ENCODE peak calls at places on chromosome 11, in six cellular contexts. One of them, this sample, is unnamed.

GRCh38 chr11:94845622-94846021 is 77.5 kb downstream of the AMOTL1 start:
- DNase-seq in neuronal stem cell: no peak
- DNase-seq in H1: no peak
- DNase-seq in IMR-90: peak; percentile 89
- DNase-seq in mesenchymal stem cell: peak; percentile 40
- DNase-seq in trophoblast cell: no peak
- DNase-seq in this sample: no peak

GRCh38 chr11:83566948-83567347 is 280.8 kb upstream of the CCDC90B start:
- DNase-seq in IMR-90: peak; percentile 83
- DNase-seq in trophoblast cell: no peak
- DNase-seq in mesenchymal stem cell: peak; percentile 86
- DNase-seq in H1: no peak
- DNase-seq in neuronal stem cell: no peak
- DNase-seq in this sample: peak; percentile 69

GRCh38 chr11:11157201-11157600 is 195.8 kb downstream of the CSNK2A3 start:
- DNase-seq in trophoblast cell: peak; percentile 69
- DNase-seq in IMR-90: peak; percentile 8
- DNase-seq in mesenchymal stem cell: peak; percentile 28
- DNase-seq in neuronal stem cell: no peak
- DNase-seq in H1: no peak
- DNase-seq in this sample: peak; percentile 73

GRCh38 chr11:613369-613968 is 2.3 kb downstream of the IRF7 start:
- DNase-seq in mesenchymal stem cell: peak; percentile 50
- DNase-seq in neuronal stem cell: peak; percentile 63
- DNase-seq in IMR-90: no peak
- DNase-seq in H1: peak; percentile 64
- DNase-seq in trophoblast cell: peak; percentile 76
- DNase-seq in this sample: peak; percentile 85

GRCh38 chr11:80031014-80031565 is 590.3 kb upstream of the TENM4 start:
- DNase-seq in trophoblast cell: no peak
- DNase-seq in IMR-90: no peak
- DNase-seq in H1: no peak
- DNase-seq in neuronal stem cell: no peak
- DNase-seq in mesenchymal stem cell: no peak
- DNase-seq in this sample: no peak

GRCh38 chr11:62804310-62805043 is 763 bp downstream of the NXF1 start:
- DNase-seq in mesenchymal stem cell: peak; percentile 75
- DNase-seq in IMR-90: peak; percentile 55
- DNase-seq in trophoblast cell: peak; percentile 60
- DNase-seq in neuronal stem cell: no peak
- DNase-seq in H1: no peak
- DNase-seq in this sample: peak; percentile 41

GRCh38 chr11:22432331-22433065 is 94.3 kb downstream of the SLC17A6 start:
- DNase-seq in trophoblast cell: no peak
- DNase-seq in H1: no peak
- DNase-seq in neuronal stem cell: peak; percentile 32
- DNase-seq in mesenchymal stem cell: no peak
- DNase-seq in IMR-90: peak; percentile 24
- DNase-seq in this sample: peak; percentile 79

GRCh38 chr11:92308366-92308765 is 83.7 kb downstream of the FAT3 start:
- DNase-seq in mesenchymal stem cell: no peak
- DNase-seq in H1: no peak
- DNase-seq in neuronal stem cell: no peak
- DNase-seq in trophoblast cell: no peak
- DNase-seq in IMR-90: no peak
- DNase-seq in this sample: no peak

GRCh38 chr11:47987781-47988180 is 7.4 kb downstream of the PTPRJ start:
- DNase-seq in IMR-90: no peak
- DNase-seq in H1: no peak
- DNase-seq in neuronal stem cell: no peak
- DNase-seq in mesenchymal stem cell: no peak
- DNase-seq in trophoblast cell: no peak
- DNase-seq in this sample: no peak

GRCh38 chr11:43558056-43558455 is 122.5 kb upstream of the HSD17B12 start:
- DNase-seq in trophoblast cell: no peak
- DNase-seq in H1: no peak
- DNase-seq in mesenchymal stem cell: no peak
- DNase-seq in IMR-90: no peak
- DNase-seq in neuronal stem cell: no peak
- DNase-seq in this sample: no peak

GRCh38 chr11:130407978-130408377 is 20.4 kb downstream of the ADAMTS8 start:
- DNase-seq in mesenchymal stem cell: peak; percentile 72
- DNase-seq in IMR-90: peak; percentile 91
- DNase-seq in trophoblast cell: no peak
- DNase-seq in H1: no peak
- DNase-seq in neuronal stem cell: no peak
- DNase-seq in this sample: no peak

GRCh38 chr11:67299471-67300191 is 3.7 kb upstream of the SSH3 start:
- DNase-seq in H1: no peak
- DNase-seq in neuronal stem cell: no peak
- DNase-seq in mesenchymal stem cell: no peak
- DNase-seq in trophoblast cell: no peak
- DNase-seq in IMR-90: no peak
- DNase-seq in this sample: no peak

GRCh38 chr11:72233056-72233772 is 8.6 kb downstream of the INPPL1 start:
- DNase-seq in mesenchymal stem cell: no peak
- DNase-seq in trophoblast cell: no peak
- DNase-seq in neuronal stem cell: no peak
- DNase-seq in IMR-90: no peak
- DNase-seq in H1: no peak
- DNase-seq in this sample: no peak

GRCh38 chr11:105821366-105821765 is 200.7 kb downstream of the MSANTD4 start:
- DNase-seq in H1: no peak
- DNase-seq in trophoblast cell: no peak
- DNase-seq in neuronal stem cell: no peak
- DNase-seq in IMR-90: no peak
- DNase-seq in mesenchymal stem cell: no peak
- DNase-seq in this sample: peak; percentile 63

GRCh38 chr11:68468217-68468828 is 7.8 kb downstream of the PPP6R3 start:
- DNase-seq in IMR-90: no peak
- DNase-seq in H1: no peak
- DNase-seq in mesenchymal stem cell: no peak
- DNase-seq in trophoblast cell: no peak
- DNase-seq in neuronal stem cell: no peak
- DNase-seq in this sample: no peak

GRCh38 chr11:115659061-115659963 is 155.1 kb upstream of the CADM1 start:
- DNase-seq in trophoblast cell: no peak
- DNase-seq in mesenchymal stem cell: peak; percentile 29
- DNase-seq in neuronal stem cell: no peak
- DNase-seq in IMR-90: peak; percentile 41
- DNase-seq in H1: no peak
- DNase-seq in this sample: peak; percentile 42

GRCh38 chr11:69483170-69483569 is 1.7 kb downstream of the LINC01488 start:
- DNase-seq in neuronal stem cell: no peak
- DNase-seq in H1: no peak
- DNase-seq in IMR-90: no peak
- DNase-seq in mesenchymal stem cell: no peak
- DNase-seq in trophoblast cell: no peak
- DNase-seq in this sample: no peak

GRCh38 chr11:113378692-113379091 is 8.9 kb upstream of the ANKK1 start:
- DNase-seq in neuronal stem cell: no peak
- DNase-seq in mesenchymal stem cell: no peak
- DNase-seq in H1: no peak
- DNase-seq in IMR-90: no peak
- DNase-seq in trophoblast cell: no peak
- DNase-seq in this sample: no peak

GRCh38 chr11:92627615-92628201 is 341.7 kb upstream of the MTNR1B start:
- DNase-seq in trophoblast cell: peak; percentile 34
- DNase-seq in neuronal stem cell: no peak
- DNase-seq in H1: no peak
- DNase-seq in IMR-90: peak; percentile 31
- DNase-seq in mesenchymal stem cell: no peak
- DNase-seq in this sample: no peak

GRCh38 chr11:10267821-10268220 is 26.2 kb downstream of the SBF2 start:
- DNase-seq in mesenchymal stem cell: no peak
- DNase-seq in neuronal stem cell: no peak
- DNase-seq in H1: no peak
- DNase-seq in IMR-90: no peak
- DNase-seq in trophoblast cell: no peak
- DNase-seq in this sample: no peak

GRCh38 chr11:36056160-36056751 is 112.4 kb downstream of the LDLRAD3 start:
- DNase-seq in neuronal stem cell: no peak
- DNase-seq in trophoblast cell: peak; percentile 70
- DNase-seq in IMR-90: peak; percentile 40
- DNase-seq in H1: no peak
- DNase-seq in mesenchymal stem cell: no peak
- DNase-seq in this sample: peak; percentile 73

GRCh38 chr11:27004103-27004502 is 10.2 kb downstream of the FIBIN start:
- DNase-seq in H1: no peak
- DNase-seq in mesenchymal stem cell: no peak
- DNase-seq in IMR-90: no peak
- DNase-seq in trophoblast cell: no peak
- DNase-seq in neuronal stem cell: no peak
- DNase-seq in this sample: no peak

GRCh38 chr11:132055296-132055695 is 684.9 kb downstream of the NTM start:
- DNase-seq in IMR-90: no peak
- DNase-seq in trophoblast cell: no peak
- DNase-seq in H1: no peak
- DNase-seq in neuronal stem cell: no peak
- DNase-seq in mesenchymal stem cell: peak; percentile 41
- DNase-seq in this sample: no peak

GRCh38 chr11:100687032-100687629 is at the start of gene ARHGAP42:
- DNase-seq in IMR-90: peak; percentile 48
- DNase-seq in H1: peak; percentile 78
- DNase-seq in mesenchymal stem cell: peak; percentile 74
- DNase-seq in trophoblast cell: peak; percentile 55
- DNase-seq in neuronal stem cell: peak; percentile 46
- DNase-seq in this sample: peak; percentile 93
- H3K4ac ChIP-seq in IMR-90: peak within 1 kb of the TSS; percentile 87
- H3K4ac ChIP-seq in H1: no peak within 1 kb of the TSS
- H3K4ac ChIP-seq in mesenchymal stem cell: peak within 1 kb of the TSS; percentile 86
- H3K4ac ChIP-seq in trophoblast cell: peak within 1 kb of the TSS; percentile 81
- H3K4ac ChIP-seq in neuronal stem cell: no peak within 1 kb of the TSS
- H3K4ac ChIP-seq in this sample: peak within 1 kb of the TSS; percentile 95

GRCh38 chr11:45341379-45341778 is 55.2 kb upstream of the SYT13 start:
- DNase-seq in IMR-90: no peak
- DNase-seq in H1: no peak
- DNase-seq in mesenchymal stem cell: no peak
- DNase-seq in neuronal stem cell: no peak
- DNase-seq in trophoblast cell: no peak
- DNase-seq in this sample: peak; percentile 41

GRCh38 chr11:45348729-45349128 is 62.6 kb upstream of the SYT13 start:
- DNase-seq in mesenchymal stem cell: no peak
- DNase-seq in trophoblast cell: no peak
- DNase-seq in neuronal stem cell: no peak
- DNase-seq in H1: no peak
- DNase-seq in IMR-90: no peak
- DNase-seq in this sample: no peak

GRCh38 chr11:45343988-45344387 is 57.8 kb upstream of the SYT13 start:
- DNase-seq in trophoblast cell: no peak
- DNase-seq in neuronal stem cell: no peak
- DNase-seq in mesenchymal stem cell: no peak
- DNase-seq in IMR-90: no peak
- DNase-seq in H1: no peak
- DNase-seq in this sample: no peak

GRCh38 chr11:45347343-45347742 is 61.2 kb upstream of the SYT13 start:
- DNase-seq in neuronal stem cell: no peak
- DNase-seq in trophoblast cell: no peak
- DNase-seq in H1: no peak
- DNase-seq in IMR-90: no peak
- DNase-seq in mesenchymal stem cell: peak; percentile 33
- DNase-seq in this sample: no peak
- H3K4me3 ChIP-seq in neuronal stem cell: peak overlapping the region; percentile 13
- H3K4me3 ChIP-seq in trophoblast cell: no peak overlapping the region
- H3K4me3 ChIP-seq in H1: no peak overlapping the region
- H3K4me3 ChIP-seq in IMR-90: no peak overlapping the region
- H3K4me3 ChIP-seq in mesenchymal stem cell: no peak overlapping the region
- H3K4me3 ChIP-seq in this sample: no peak overlapping the region

DNA sequence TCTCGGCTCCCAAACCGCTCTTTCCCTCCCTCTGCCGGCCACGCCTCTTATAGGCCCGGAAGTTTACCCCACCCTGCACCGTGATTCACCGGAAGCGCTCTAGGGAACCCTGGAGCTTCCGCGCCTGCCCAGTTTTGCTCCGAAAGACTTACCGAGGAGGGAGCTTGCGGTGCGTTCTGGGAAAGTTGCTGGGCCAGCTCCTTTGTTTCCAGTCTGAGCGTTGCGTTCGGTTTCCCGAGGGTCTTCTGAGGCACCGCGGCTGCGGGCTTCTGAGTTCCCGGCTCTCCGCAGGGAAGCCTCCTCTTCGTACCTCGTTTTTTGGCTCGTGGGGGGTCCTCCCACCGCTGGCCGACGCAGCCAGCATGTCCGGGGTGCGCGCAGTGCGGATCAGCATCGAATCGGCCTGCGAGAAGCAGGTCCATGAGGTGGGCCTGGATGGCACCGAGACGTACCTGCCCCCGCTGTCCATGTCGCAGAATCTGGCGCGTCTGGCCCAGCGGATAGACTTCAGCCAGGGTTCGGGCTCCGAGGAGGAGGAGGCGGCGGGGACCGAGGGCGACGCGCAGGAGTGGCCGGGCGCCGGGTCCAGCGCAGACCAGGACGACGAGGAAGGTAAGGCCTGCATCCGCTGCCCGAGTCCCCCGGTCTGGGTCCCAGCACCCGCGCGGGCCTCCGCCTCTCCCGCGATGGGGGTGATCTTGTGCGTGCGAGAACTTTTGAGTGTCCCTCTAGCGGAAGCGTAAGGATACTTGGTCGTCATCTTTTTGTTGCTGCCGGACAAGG is at the start of gene MED17:
- DNase-seq in trophoblast cell: peak; percentile 96
- DNase-seq in neuronal stem cell: peak; percentile 90
- DNase-seq in mesenchymal stem cell: peak; percentile 95
- DNase-seq in IMR-90: peak; percentile 92
- DNase-seq in H1: peak; percentile 75
- DNase-seq in this sample: peak; percentile 98
- H3K23ac ChIP-seq in trophoblast cell: peak within 1 kb of the TSS; percentile 19
- H3K23ac ChIP-seq in neuronal stem cell: peak within 1 kb of the TSS; percentile 99
- H3K23ac ChIP-seq in mesenchymal stem cell: no peak within 1 kb of the TSS
- H3K23ac ChIP-seq in IMR-90: peak within 1 kb of the TSS; percentile 67
- H3K23ac ChIP-seq in H1: no peak within 1 kb of the TSS
- H3K23ac ChIP-seq in this sample: peak within 1 kb of the TSS; percentile 100

DNA sequence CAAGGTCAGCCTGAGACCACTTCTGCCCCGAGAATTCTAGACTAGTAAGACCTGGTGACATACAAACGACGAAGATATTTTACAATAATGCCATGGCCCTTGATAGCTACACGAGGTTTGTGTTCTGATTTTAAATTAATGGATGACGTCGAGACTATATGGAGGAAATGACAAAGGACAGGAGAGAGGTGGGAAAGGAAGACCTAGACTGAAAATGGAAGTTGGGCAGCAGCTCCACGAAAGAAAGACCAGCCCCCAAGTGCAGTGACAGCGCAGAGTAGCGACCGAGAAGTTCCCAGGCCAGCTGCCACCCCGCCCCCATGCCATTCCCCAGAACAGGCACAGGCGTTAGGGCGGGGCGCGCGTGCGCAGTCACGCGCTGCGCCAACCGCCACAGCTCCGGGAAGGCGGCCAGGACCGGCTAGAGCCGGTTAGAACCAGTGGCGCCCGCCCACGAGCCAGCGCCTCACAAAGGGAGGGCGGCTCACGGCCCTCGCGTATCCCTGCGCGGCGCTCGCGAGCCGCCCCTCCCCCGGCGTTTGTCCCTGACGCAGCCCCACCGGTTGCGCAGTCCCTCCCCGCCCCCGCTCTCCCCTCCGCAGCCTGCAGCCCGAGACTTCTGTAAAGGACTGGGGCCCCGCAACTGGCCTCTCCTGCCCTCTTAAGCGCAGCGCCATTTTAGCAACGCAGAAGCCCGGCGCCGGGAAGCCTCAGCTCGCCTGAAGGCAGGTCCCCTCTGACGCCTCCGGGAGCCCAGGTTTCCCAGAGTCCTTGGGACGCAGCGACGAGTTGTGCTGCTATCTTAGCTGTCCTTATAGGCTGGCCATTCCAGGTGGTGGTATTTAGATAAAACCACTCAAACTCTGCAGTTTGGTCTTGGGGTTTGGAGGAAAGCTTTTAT is 1.5 kb upstream of the MALAT1 start:
- DNase-seq in neuronal stem cell: peak; percentile 99
- DNase-seq in trophoblast cell: peak; percentile 99
- DNase-seq in mesenchymal stem cell: peak; percentile 99
- DNase-seq in IMR-90: peak; percentile 97
- DNase-seq in H1: peak; percentile 97
- DNase-seq in this sample: peak; percentile 99
- H3K4ac ChIP-seq in neuronal stem cell: no peak overlapping the region
- H3K4ac ChIP-seq in trophoblast cell: peak overlapping the region; percentile 94
- H3K4ac ChIP-seq in mesenchymal stem cell: peak overlapping the region; percentile 91
- H3K4ac ChIP-seq in IMR-90: peak overlapping the region; percentile 100
- H3K4ac ChIP-seq in H1: peak overlapping the region; percentile 97
- H3K4ac ChIP-seq in this sample: peak overlapping the region; percentile 100

This sample was measured in mesendoderm.